ENCODE peak calls at places on chromosome 4, in six cellular contexts. One of them, this sample, is unnamed.

GRCh38 chr4:123651536-123652175 is 255.1 kb downstream of the SPRY1 start:
- DNase-seq in thoracic aorta: no peak
- DNase-seq in GM12878: no peak
- DNase-seq in GM12864: no peak
- DNase-seq in cardiac muscle cell: no peak
- DNase-seq in suprapubic skin: no peak
- DNase-seq in this sample: no peak

GRCh38 chr4:24382381-24382780 is 202.0 kb downstream of the DHX15 start:
- DNase-seq in thoracic aorta: no peak
- DNase-seq in GM12878: no peak
- DNase-seq in GM12864: no peak
- DNase-seq in cardiac muscle cell: no peak
- DNase-seq in suprapubic skin: no peak
- DNase-seq in this sample: no peak

GRCh38 chr4:22070256-22070655 is 121.7 kb upstream of the KCNIP4 start:
- DNase-seq in thoracic aorta: no peak
- DNase-seq in GM12878: no peak
- DNase-seq in GM12864: no peak
- DNase-seq in cardiac muscle cell: no peak
- DNase-seq in suprapubic skin: no peak
- DNase-seq in this sample: no peak

GRCh38 chr4:113708250-113708649 is 53.3 kb downstream of the CAMK2D start:
- DNase-seq in thoracic aorta: no peak
- DNase-seq in GM12878: no peak
- DNase-seq in GM12864: no peak
- DNase-seq in cardiac muscle cell: no peak
- DNase-seq in suprapubic skin: no peak
- DNase-seq in this sample: no peak

GRCh38 chr4:177436456-177436855 is 5.8 kb downstream of the AGA start:
- DNase-seq in thoracic aorta: no peak
- DNase-seq in GM12878: no peak
- DNase-seq in GM12864: no peak
- DNase-seq in cardiac muscle cell: no peak
- DNase-seq in suprapubic skin: no peak
- DNase-seq in this sample: no peak

GRCh38 chr4:17763352-17763890 is 18.0 kb downstream of the FAM184B start:
- DNase-seq in thoracic aorta: no peak
- DNase-seq in GM12878: no peak
- DNase-seq in GM12864: no peak
- DNase-seq in cardiac muscle cell: no peak
- DNase-seq in suprapubic skin: no peak
- DNase-seq in this sample: no peak

GRCh38 chr4:101793397-101793796 is 2.9 kb downstream of the BANK1 start:
- DNase-seq in thoracic aorta: no peak
- DNase-seq in GM12878: no peak
- DNase-seq in GM12864: no peak
- DNase-seq in cardiac muscle cell: no peak
- DNase-seq in suprapubic skin: no peak
- DNase-seq in this sample: no peak

GRCh38 chr4:181569553-181569952 is 673.6 kb upstream of the TENM3 start:
- DNase-seq in thoracic aorta: no peak
- DNase-seq in GM12878: no peak
- DNase-seq in GM12864: no peak
- DNase-seq in cardiac muscle cell: peak; percentile 49
- DNase-seq in suprapubic skin: no peak
- DNase-seq in this sample: peak; percentile 12

GRCh38 chr4:72857787-72858186 is 211.7 kb downstream of the COX18 start:
- DNase-seq in thoracic aorta: no peak
- DNase-seq in GM12878: no peak
- DNase-seq in GM12864: no peak
- DNase-seq in cardiac muscle cell: no peak
- DNase-seq in suprapubic skin: no peak
- DNase-seq in this sample: no peak

GRCh38 chr4:88759039-88759631 is 61.5 kb upstream of the NAP1L5 start:
- DNase-seq in thoracic aorta: no peak
- DNase-seq in GM12878: no peak
- DNase-seq in GM12864: no peak
- DNase-seq in cardiac muscle cell: peak; percentile 26
- DNase-seq in suprapubic skin: no peak
- DNase-seq in this sample: peak; percentile 17

GRCh38 chr4:86117781-86118302 is 242.0 kb downstream of the MAPK10 start:
- DNase-seq in thoracic aorta: no peak
- DNase-seq in GM12878: no peak
- DNase-seq in GM12864: no peak
- DNase-seq in cardiac muscle cell: no peak
- DNase-seq in suprapubic skin: no peak
- DNase-seq in this sample: peak; percentile 94

GRCh38 chr4:85681194-85681803 is 206.3 kb downstream of the ARHGAP24 start:
- DNase-seq in thoracic aorta: no peak
- DNase-seq in GM12878: no peak
- DNase-seq in GM12864: no peak
- DNase-seq in cardiac muscle cell: no peak
- DNase-seq in suprapubic skin: no peak
- DNase-seq in this sample: peak; percentile 97

GRCh38 chr4:152310223-152310622 is 225.7 kb downstream of the FBXW7 start:
- DNase-seq in thoracic aorta: no peak
- DNase-seq in GM12878: no peak
- DNase-seq in GM12864: no peak
- DNase-seq in cardiac muscle cell: no peak
- DNase-seq in suprapubic skin: no peak
- DNase-seq in this sample: peak; percentile 31

GRCh38 chr4:105710678-105711077 is 2.1 kb downstream of the GSTCD start:
- DNase-seq in thoracic aorta: no peak
- DNase-seq in GM12878: no peak
- DNase-seq in GM12864: no peak
- DNase-seq in cardiac muscle cell: no peak
- DNase-seq in suprapubic skin: no peak
- DNase-seq in this sample: no peak

GRCh38 chr4:66930216-66930615 is 615.1 kb downstream of the CENPC start:
- DNase-seq in thoracic aorta: no peak
- DNase-seq in GM12878: no peak
- DNase-seq in GM12864: no peak
- DNase-seq in cardiac muscle cell: no peak
- DNase-seq in suprapubic skin: no peak
- DNase-seq in this sample: no peak

GRCh38 chr4:77582716-77583115 is 22.9 kb upstream of the CXCL13 start:
- DNase-seq in thoracic aorta: no peak
- DNase-seq in GM12878: no peak
- DNase-seq in GM12864: no peak
- DNase-seq in cardiac muscle cell: no peak
- DNase-seq in suprapubic skin: no peak
- DNase-seq in this sample: no peak

GRCh38 chr4:103021120-103021519 is 1.6 kb upstream of the SLC9B1 start:
- DNase-seq in thoracic aorta: no peak
- DNase-seq in GM12878: no peak
- DNase-seq in GM12864: no peak
- DNase-seq in cardiac muscle cell: no peak
- DNase-seq in suprapubic skin: no peak
- DNase-seq in this sample: no peak
- H3K4me3 ChIP-seq in thoracic aorta: no peak overlapping the region
- H3K4me3 ChIP-seq in GM12878: no peak overlapping the region
- H3K4me3 ChIP-seq in GM12864: no peak overlapping the region
- H3K4me3 ChIP-seq in cardiac muscle cell: no peak overlapping the region
- H3K4me3 ChIP-seq in suprapubic skin: no peak overlapping the region
- H3K4me3 ChIP-seq in this sample: no peak overlapping the region

GRCh38 chr4:107046261-107046660 is 10.1 kb upstream of the DKK2 start:
- DNase-seq in thoracic aorta: no peak
- DNase-seq in GM12878: no peak
- DNase-seq in GM12864: no peak
- DNase-seq in cardiac muscle cell: no peak
- DNase-seq in suprapubic skin: no peak
- DNase-seq in this sample: no peak

DNA sequence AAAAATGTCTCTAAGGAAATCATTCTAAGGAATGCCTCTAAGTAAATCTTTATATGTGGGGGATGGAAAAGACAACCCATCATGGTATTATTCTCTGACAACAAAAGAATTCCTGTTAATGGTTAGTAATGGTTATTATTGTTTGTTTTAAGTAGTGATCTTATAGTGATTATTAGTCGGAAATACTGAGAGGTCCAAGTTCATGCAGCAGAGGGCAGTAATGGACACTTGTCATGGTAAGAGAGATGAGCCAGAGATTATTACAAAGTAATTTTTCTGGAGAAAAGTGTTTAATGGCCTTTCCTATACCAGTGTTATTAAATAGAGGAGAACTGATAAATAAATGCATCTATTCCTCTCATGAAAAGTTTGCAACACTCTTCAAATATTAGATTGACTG is 8.1 kb upstream of the DKK2 start:
- DNase-seq in thoracic aorta: no peak
- DNase-seq in GM12878: no peak
- DNase-seq in GM12864: no peak
- DNase-seq in cardiac muscle cell: no peak
- DNase-seq in suprapubic skin: no peak
- DNase-seq in this sample: no peak
- TF ChIP-seq CTCF in thoracic aorta: no peak
- TF ChIP-seq CTCF in GM12878: no peak
- TF ChIP-seq CTCF in GM12864: no peak
- TF ChIP-seq CTCF in cardiac muscle cell: peak; percentile 17
- TF ChIP-seq CTCF in suprapubic skin: no peak
- TF ChIP-seq CTCF in this sample: no peak

GRCh38 chr4:157221895-157222763 is 1.6 kb downstream of the GRIA2 start:
- DNase-seq in thoracic aorta: no peak
- DNase-seq in GM12878: no peak
- DNase-seq in GM12864: no peak
- DNase-seq in cardiac muscle cell: peak; percentile 53
- DNase-seq in suprapubic skin: no peak
- DNase-seq in this sample: no peak

GRCh38 chr4:157221426-157221894 is 932 bp downstream of the GRIA2 start:
- DNase-seq in thoracic aorta: no peak
- DNase-seq in GM12878: no peak
- DNase-seq in GM12864: no peak
- DNase-seq in cardiac muscle cell: no peak
- DNase-seq in suprapubic skin: no peak
- DNase-seq in this sample: no peak

GRCh38 chr4:157222764-157223145 is 2.2 kb downstream of the GRIA2 start:
- DNase-seq in thoracic aorta: no peak
- DNase-seq in GM12878: no peak
- DNase-seq in GM12864: no peak
- DNase-seq in cardiac muscle cell: no peak
- DNase-seq in suprapubic skin: no peak
- DNase-seq in this sample: no peak

GRCh38 chr4:157217708-157218107 is 2.8 kb upstream of the GRIA2 start:
- DNase-seq in thoracic aorta: no peak
- DNase-seq in GM12878: no peak
- DNase-seq in GM12864: no peak
- DNase-seq in cardiac muscle cell: peak; percentile 36
- DNase-seq in suprapubic skin: no peak
- DNase-seq in this sample: no peak

DNA sequence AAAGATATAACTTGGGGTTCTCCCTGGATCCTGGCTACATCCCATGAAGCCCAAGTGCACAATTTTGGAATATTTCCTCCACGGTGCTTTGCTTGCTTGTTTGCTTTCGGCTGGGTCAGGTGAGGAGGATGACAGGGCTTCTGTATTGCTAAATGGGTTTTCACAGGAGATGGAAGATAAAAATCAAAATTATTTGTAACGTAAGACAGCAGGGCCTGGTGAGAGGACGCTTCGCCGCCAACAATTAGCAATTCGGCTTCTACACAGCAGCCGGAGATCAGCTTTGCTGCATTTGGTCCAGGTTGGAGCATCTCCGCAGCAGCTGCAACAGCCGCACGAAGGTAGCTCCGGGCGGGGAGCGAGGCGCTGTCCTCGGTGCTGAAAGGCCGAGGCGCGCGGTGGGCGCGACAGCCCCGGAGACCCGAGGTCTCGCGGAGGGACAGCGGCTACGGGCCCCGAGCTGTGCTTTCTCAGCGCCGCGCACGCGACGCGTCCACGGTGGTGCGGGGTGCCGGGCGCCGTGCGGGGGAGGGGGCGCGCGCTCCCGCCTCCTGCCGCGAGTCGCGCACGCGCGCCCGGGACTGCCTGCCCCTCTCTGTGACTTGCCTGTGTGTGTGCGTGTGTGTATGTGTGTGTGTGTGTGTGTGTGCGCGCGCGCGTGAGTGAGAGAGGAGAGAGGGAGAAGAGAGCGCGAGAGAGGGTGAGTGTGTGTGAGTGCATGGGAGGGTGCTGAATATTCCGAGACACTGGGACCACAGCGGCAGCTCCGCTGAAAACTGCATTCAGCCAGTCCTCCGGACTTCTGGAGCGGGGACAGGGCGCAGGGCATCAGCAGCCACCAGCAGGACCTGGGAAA is at the start of gene GRIA2:
- DNase-seq in thoracic aorta: no peak
- DNase-seq in GM12878: no peak
- DNase-seq in GM12864: no peak
- DNase-seq in cardiac muscle cell: peak; percentile 91
- DNase-seq in suprapubic skin: no peak
- DNase-seq in this sample: no peak
- H3K4me3 ChIP-seq in thoracic aorta: peak within 1 kb of the TSS; percentile 84
- H3K4me3 ChIP-seq in GM12878: no peak within 1 kb of the TSS
- H3K4me3 ChIP-seq in GM12864: no peak within 1 kb of the TSS
- H3K4me3 ChIP-seq in cardiac muscle cell: peak within 1 kb of the TSS; percentile 23
- H3K4me3 ChIP-seq in suprapubic skin: peak within 1 kb of the TSS; percentile 46
- H3K4me3 ChIP-seq in this sample: peak within 1 kb of the TSS; percentile 29

GRCh38 chr4:6193399-6193798 is 7.0 kb downstream of the JAKMIP1 start:
- DNase-seq in thoracic aorta: no peak
- DNase-seq in GM12878: no peak
- DNase-seq in GM12864: no peak
- DNase-seq in cardiac muscle cell: no peak
- DNase-seq in suprapubic skin: no peak
- DNase-seq in this sample: no peak

GRCh38 chr4:6190486-6190885 is 9.9 kb downstream of the JAKMIP1 start:
- DNase-seq in thoracic aorta: no peak
- DNase-seq in GM12878: no peak
- DNase-seq in GM12864: no peak
- DNase-seq in cardiac muscle cell: no peak
- DNase-seq in suprapubic skin: no peak
- DNase-seq in this sample: no peak

GRCh38 chr4:6192245-6192644 is 8.1 kb downstream of the JAKMIP1 start:
- DNase-seq in thoracic aorta: no peak
- DNase-seq in GM12878: no peak
- DNase-seq in GM12864: no peak
- DNase-seq in cardiac muscle cell: no peak
- DNase-seq in suprapubic skin: no peak
- DNase-seq in this sample: no peak

GRCh38 chr4:6189511-6189910 is 10.8 kb downstream of the JAKMIP1 start:
- DNase-seq in thoracic aorta: no peak
- DNase-seq in GM12878: no peak
- DNase-seq in GM12864: no peak
- DNase-seq in cardiac muscle cell: no peak
- DNase-seq in suprapubic skin: no peak
- DNase-seq in this sample: no peak

DNA sequence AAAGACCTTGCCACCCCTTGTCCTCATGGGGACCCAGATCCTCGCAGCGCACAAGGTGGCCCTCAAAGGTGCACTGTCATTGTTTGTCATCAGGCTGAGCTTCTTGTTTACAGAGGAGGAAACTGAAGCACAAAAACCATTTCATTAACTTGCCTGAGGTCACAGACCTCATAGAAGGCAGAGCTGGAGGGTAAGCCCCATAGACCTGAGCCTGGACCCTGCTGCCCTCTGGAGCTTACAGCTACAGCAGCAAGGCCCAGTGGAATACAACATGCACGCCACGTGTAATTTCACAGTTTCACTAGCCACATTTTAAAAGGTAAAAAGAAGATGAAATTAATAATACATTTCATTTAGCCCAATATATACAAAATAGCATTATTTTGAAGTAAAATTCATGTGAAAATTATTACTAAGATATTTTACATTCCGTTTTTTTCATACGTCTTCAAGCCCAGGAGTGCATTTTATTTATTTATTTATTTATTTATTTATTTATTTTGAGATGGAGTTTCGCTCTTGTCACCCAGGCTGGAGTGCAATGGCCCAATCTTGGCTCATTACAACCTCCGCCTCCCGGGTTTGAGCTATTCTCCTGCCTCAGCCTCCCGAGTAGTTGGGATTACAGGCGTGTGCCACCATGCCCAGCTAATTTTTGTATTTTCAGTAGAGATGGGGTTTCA is 8.8 kb downstream of the JAKMIP1 start:
- DNase-seq in thoracic aorta: no peak
- DNase-seq in GM12878: no peak
- DNase-seq in GM12864: no peak
- DNase-seq in cardiac muscle cell: no peak
- DNase-seq in suprapubic skin: no peak
- DNase-seq in this sample: no peak
- TF ChIP-seq CTCF in thoracic aorta: no peak
- TF ChIP-seq CTCF in GM12878: peak; percentile 10
- TF ChIP-seq CTCF in GM12864: no peak
- TF ChIP-seq CTCF in cardiac muscle cell: no peak
- TF ChIP-seq CTCF in suprapubic skin: no peak
- TF ChIP-seq CTCF in this sample: no peak

This sample was measured in AG04449.